ENCODE peak calls at places on chromosomes 4 and X, in four cellular contexts. N, X, W and J are unnamed samples.

GRCh38 chr4:88064410-88064809 is 57.0 kb downstream of the PKD2 start:
- DNase-seq in N (no peak), X (no peak), W (no peak), J (peak; percentile 48)

GRCh38 chr4:6752486-6752829 is 30.1 kb upstream of the KIAA0232 start:
- DNase-seq in N (no peak), X (no peak), W (no peak), J (no peak)

GRCh38 chr4:33025236-33025635 is 2305.1 kb downstream of the PCDH7 start:
- DNase-seq in N (no peak), X (no peak), W (no peak), J (no peak)

GRCh38 chr4:139899346-139899745 is 233.7 kb downstream of the MGST2 start:
- DNase-seq in N (no peak), X (no peak), W (no peak), J (no peak)

GRCh38 chrX:110992611-110993010 is 103.4 kb upstream of the PAK3 start:
- DNase-seq in N (peak; percentile 13), X (peak; percentile 31), W (peak; percentile 5), J (peak; percentile 48)

GRCh38 chr4:149793459-149793858 is 22.2 kb downstream of the IQCM start:
- DNase-seq in N (peak; percentile 45), X (no peak), W (peak; percentile 49), J (no peak)

GRCh38 chr4:81353861-81354260 is 117.8 kb downstream of the RASGEF1B start:
- DNase-seq in N (peak; percentile 84), X (no peak), W (peak; percentile 63), J (no peak)

GRCh38 chr4:14744346-14744745 is 257.9 kb upstream of the CPEB2 start:
- DNase-seq in N (no peak), X (no peak), W (no peak), J (no peak)

GRCh38 chr4:25667931-25668557 is 12.4 kb downstream of the SLC34A2 start:
- DNase-seq in N (no peak), X (no peak), W (no peak), J (no peak)

GRCh38 chr4:150960818-150961217 is 54.3 kb downstream of the LRBA start:
- DNase-seq in N (no peak), X (peak; percentile 37), W (peak; percentile 31), J (no peak)

GRCh38 chrX:85544609-85545008 is 165.1 kb upstream of the POF1B start:
- DNase-seq in N (no peak), X (no peak), W (peak; percentile 0), J (no peak)

GRCh38 chr4:73735231-73735630 is 5.1 kb upstream of the CXCL8 start:
- DNase-seq in N (peak; percentile 79), X (no peak), W (peak; percentile 78), J (no peak)

GRCh38 chr4:183681119-183681518 is 22.0 kb downstream of the TRAPPC11 start:
- DNase-seq in N (no peak), X (no peak), W (no peak), J (no peak)

GRCh38 chr4:17771284-17771908 is 10.0 kb downstream of the FAM184B start:
- DNase-seq in N (no peak), X (no peak), W (no peak), J (no peak)

GRCh38 chr4:157221895-157222763 is 1.6 kb downstream of the GRIA2 start:
- DNase-seq in N (no peak), X (no peak), W (no peak), J (peak; percentile 39)

GRCh38 chrX:16618422-16618821 is 31.5 kb upstream of the S100G start:
- DNase-seq in N (no peak), X (no peak), W (no peak), J (no peak)

GRCh38 chr4:20256381-20256881 is 4.7 kb downstream of the SLIT2 start:
- DNase-seq in N (peak; percentile 35), X (no peak), W (peak; percentile 24), J (no peak)

GRCh38 chr4:38058186-38058585 is 98.0 kb downstream of the PTTG2 start:
- DNase-seq in N (no peak), X (no peak), W (no peak), J (no peak)

GRCh38 chrX:133726211-133726630 is 259.2 kb downstream of the GPC3 start:
- DNase-seq in N (peak; percentile 73), X (no peak), W (peak; percentile 53), J (no peak)

GRCh38 chr4:156293657-156294297 is 340.1 kb upstream of the CTSO start:
- DNase-seq in N (peak; percentile 93), X (no peak), W (peak; percentile 87), J (no peak)

GRCh38 chr4:36917413-36917812 is 327.1 kb upstream of the NWD2 start:
- DNase-seq in N (no peak), X (no peak), W (no peak), J (no peak)

GRCh38 chrX:134294548-134294947 is 57.6 kb downstream of the CCDC160 start:
- DNase-seq in N (peak; percentile 2), X (no peak), W (peak; percentile 2), J (no peak)

GRCh38 chrX:14922437-14922836 is 49.2 kb downstream of the MOSPD2 start:
- DNase-seq in N (peak; percentile 94), X (no peak), W (peak; percentile 67), J (no peak)

GRCh38 chr4:55175779-55176231 is 50.4 kb upstream of the KDR start:
- DNase-seq in N (peak; percentile 72), X (no peak), W (peak; percentile 29), J (no peak)

GRCh38 chr4:111070390-111070789 is 447.5 kb upstream of the PITX2 start:
- DNase-seq in N (no peak), X (no peak), W (no peak), J (no peak)

GRCh38 chr4:184647391-184648101 is 1.7 kb downstream of the CASP3 start:
- DNase-seq in N (peak; percentile 62), X (no peak), W (peak; percentile 30), J (no peak)

GRCh38 chrX:7068939-7069367 is 78.6 kb upstream of the STS start:
- DNase-seq in N (no peak), X (no peak), W (no peak), J (peak; percentile 53)

GRCh38 chr4:180100433-180101344 is 2142.5 kb upstream of the TENM3 start:
- DNase-seq in N (no peak), X (no peak), W (no peak), J (no peak)

GRCh38 chrX:47815901-47816845 is 20.5 kb upstream of the ZNF81 start:
- DNase-seq in N (no peak), X (no peak), W (peak; percentile 33), J (no peak)

GRCh38 chr4:163697121-163697520 is 202.6 kb downstream of the TMA16 start:
- DNase-seq in N (peak; percentile 88), X (no peak), W (no peak), J (no peak)

GRCh38 chr4:163693211-163693610 is 198.7 kb downstream of the TMA16 start:
- DNase-seq in N (peak; percentile 83), X (no peak), W (peak; percentile 59), J (no peak)

GRCh38 chr4:163694385-163694784 is 199.9 kb downstream of the TMA16 start:
- DNase-seq in N (peak; percentile 89), X (no peak), W (peak; percentile 38), J (no peak)

GRCh38 chr4:163688856-163689255 is 194.4 kb downstream of the TMA16 start:
- DNase-seq in N (no peak), X (no peak), W (no peak), J (no peak)

GRCh38 chr4:163693776-163694175 is 199.3 kb downstream of the TMA16 start:
- DNase-seq in N (peak; percentile 87), X (no peak), W (peak; percentile 53), J (no peak)
- H3K4me1 ChIP-seq in N (peaks cover 11% of the 10 kb centered on the region), X (no peaks in the 10 kb centered on the region), W (peaks cover 20% of the 10 kb centered on the region), J (no peaks in the 10 kb centered on the region)

DNA sequence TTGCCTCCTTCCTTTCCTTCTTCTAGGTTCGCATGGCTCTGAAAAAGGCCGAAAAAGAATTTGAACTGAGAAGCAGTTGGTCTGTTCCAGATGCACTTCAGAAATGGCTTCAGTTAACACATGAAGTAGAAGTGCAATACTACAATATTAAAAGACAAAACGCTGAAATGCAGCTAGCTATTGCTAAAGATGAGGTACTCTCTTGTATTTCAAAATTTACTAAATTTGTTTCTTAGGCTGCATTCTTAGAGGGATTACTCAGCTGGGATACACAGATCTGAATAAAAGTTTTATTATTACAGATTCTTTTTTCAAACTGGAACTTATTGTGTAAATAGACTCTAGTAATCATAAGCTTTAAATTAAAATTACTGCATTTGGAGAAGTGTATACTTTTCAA is 146.9 kb downstream of the STIM2 start:
- DNase-seq in N (peak; percentile 35), X (no peak), W (peak; percentile 49), J (no peak)
- H3K4me1 ChIP-seq in N (peaks cover 10% of the 10 kb centered on the region), X (peaks cover 8% of the 10 kb centered on the region), W (peaks cover 21% of the 10 kb centered on the region), J (no peaks in the 10 kb centered on the region)

GRCh38 chr4:188854451-188854850 is 715.2 kb downstream of the TRIML1 start:
- DNase-seq in N (peak; percentile 14), X (no peak), W (peak; percentile 2), J (no peak)

GRCh38 chr4:188858696-188859095 is 719.5 kb downstream of the TRIML1 start:
- DNase-seq in N (no peak), X (no peak), W (no peak), J (no peak)
- H3K4me1 ChIP-seq in N (no peaks in the 10 kb centered on the region), X (no peaks in the 10 kb centered on the region), W (no peaks in the 10 kb centered on the region), J (no peaks in the 10 kb centered on the region)

GRCh38 chrX:119762718-119763117 is 4.3 kb downstream of the SOWAHD start:
- DNase-seq in N (no peak), X (no peak), W (no peak), J (no peak)

GRCh38 chrX:119757979-119758681 is at the start of gene SOWAHD:
- DNase-seq in N (no peak), X (peak; percentile 55), W (peak; percentile 21), J (peak; percentile 85)

GRCh38 chrX:119759333-119759766 is 962 bp downstream of the SOWAHD start:
- DNase-seq in N (no peak), X (no peak), W (no peak), J (no peak)

GRCh38 chrX:119758682-119759332 is 419 bp downstream of the SOWAHD start:
- DNase-seq in N (no peak), X (peak; percentile 43), W (no peak), J (peak; percentile 51)

DNA sequence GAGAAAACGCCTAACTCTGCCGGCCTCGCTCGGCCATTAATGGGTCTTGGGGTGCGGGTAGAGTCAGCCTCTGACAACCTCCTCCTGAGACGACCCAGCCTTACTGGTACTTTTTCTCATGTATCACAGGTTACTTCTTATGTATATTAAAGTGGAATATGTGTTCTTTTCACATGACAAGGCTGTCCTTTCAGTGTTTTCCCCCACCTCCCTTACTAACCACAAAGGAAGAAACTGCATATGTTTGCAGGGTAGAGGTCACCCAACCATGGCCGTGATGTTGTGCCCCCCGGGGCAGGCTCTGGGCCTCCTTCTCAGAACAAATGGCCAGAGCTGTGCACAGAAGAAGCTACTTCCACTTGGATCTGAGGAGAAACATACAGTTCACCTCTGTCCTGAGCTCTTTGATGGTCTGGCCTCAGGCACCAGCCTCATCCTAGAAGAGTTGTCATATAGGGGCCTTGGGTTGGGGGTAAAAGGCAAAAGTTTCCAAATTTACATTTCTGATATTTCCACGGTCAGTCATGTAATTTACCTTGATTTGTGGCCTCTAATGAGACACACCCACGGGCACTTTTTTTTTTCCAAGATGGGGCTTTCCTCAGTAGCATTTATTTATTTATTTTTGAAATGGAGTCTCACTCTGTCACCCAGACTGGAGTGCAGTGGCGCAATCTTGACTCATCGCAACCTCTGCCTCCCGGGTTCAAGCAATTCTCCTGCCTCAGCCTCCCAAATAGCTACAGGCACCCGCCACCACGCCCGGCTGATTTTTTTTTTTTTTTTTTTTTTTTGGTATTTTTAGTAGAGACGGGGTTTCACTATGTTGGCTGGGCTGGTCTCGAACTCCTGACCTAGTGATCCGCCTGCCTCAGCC is 1.9 kb downstream of the SOWAHD start:
- DNase-seq in N (no peak), X (no peak), W (no peak), J (peak; percentile 66)
- H3K4me1 ChIP-seq in N (peaks cover 8% of the 10 kb centered on the region), X (no peaks in the 10 kb centered on the region), W (no peaks in the 10 kb centered on the region), J (peaks cover 9% of the 10 kb centered on the region)